ENCODE peak calls at places on chromosome 11, in five cellular contexts. I is SK-N-SH, R is right lobe of liver, L is esophagus squamous epithelium, O is heart right ventricle. S is an unnamed sample.
A peak's percentile ranks its signal among the peaks of the same experiment; 100 is the strongest.

GRCh38 chr11:100525635-100526034 is 161.5 kb upstream of the ARHGAP42 start:
- DNase-seq in I (no peak), R (no peak), L (no peak), O (no peak), S (no peak)

GRCh38 chr11:76336597-76336996 is 44.3 kb downstream of the THAP12 start:
- DNase-seq in I (no peak), R (no peak), L (no peak), O (no peak), S (no peak)

GRCh38 chr11:23767576-23767975 is 729.3 kb upstream of the LUZP2 start:
- DNase-seq in I (no peak), R (no peak), L (no peak), O (no peak), S (no peak)

GRCh38 chr11:1926156-1927031 is 6.9 kb downstream of the TNNT3 start:
- DNase-seq in I (peak; percentile 38), R (no peak), L (no peak), O (no peak), S (peak; percentile 66)

GRCh38 chr11:117633186-117633585 is 163.8 kb downstream of the DSCAML1 start:
- DNase-seq in I (no peak), R (no peak), L (no peak), O (no peak), S (no peak)

GRCh38 chr11:83881428-83881827 is 595.3 kb upstream of the CCDC90B start:
- DNase-seq in I (peak; percentile 4), R (no peak), L (no peak), O (no peak), S (no peak)

GRCh38 chr11:77522215-77522614 is 48.3 kb upstream of the PAK1 start:
- DNase-seq in I (no peak), R (no peak), L (no peak), O (no peak), S (no peak)

GRCh38 chr11:30414283-30414682 is 91.4 kb downstream of the ARL14EP start:
- DNase-seq in I (no peak), R (no peak), L (no peak), O (no peak), S (no peak)

GRCh38 chr11:76228122-76229000 is 22.1 kb upstream of the WNT11 start:
- DNase-seq in I (no peak), R (peak; percentile 80), L (no peak), O (no peak), S (no peak)

GRCh38 chr11:74020537-74020936 is 11.7 kb upstream of the UCP3 start:
- DNase-seq in I (no peak), R (no peak), L (no peak), O (no peak), S (no peak)

GRCh38 chr11:134270250-134270714 is 5.9 kb upstream of the GLB1L3 start:
- DNase-seq in I (peak; percentile 56), R (no peak), L (no peak), O (no peak), S (no peak)

GRCh38 chr11:27437824-27438594 is 34.6 kb downstream of the LGR4 start:
- DNase-seq in I (no peak), R (no peak), L (no peak), O (no peak), S (no peak)

GRCh38 chr11:112279901-112280267 is 19.2 kb upstream of the PLET1 start:
- DNase-seq in I (peak; percentile 84), R (peak; percentile 76), L (no peak), O (peak; percentile 68), S (peak; percentile 83)

GRCh38 chr11:130908770-130909625 is 7.3 kb downstream of the SNX19 start:
- DNase-seq in I (no peak), R (no peak), L (no peak), O (no peak), S (no peak)

GRCh38 chr11:20207781-20208621 is 47.7 kb upstream of the DBX1 start:
- DNase-seq in I (no peak), R (no peak), L (no peak), O (no peak), S (no peak)

GRCh38 chr11:74678591-74679512 is 52.4 kb downstream of the CHRDL2 start:
- DNase-seq in I (no peak), R (peak; percentile 26), L (no peak), O (peak; percentile 26), S (no peak)

GRCh38 chr11:96607890-96608558 is 218.2 kb downstream of the JRKL start:
- DNase-seq in I (no peak), R (no peak), L (no peak), O (no peak), S (no peak)

GRCh38 chr11:1117970-1118369 is 39.8 kb upstream of the MUC5AC start:
- DNase-seq in I (peak; percentile 18), R (peak; percentile 39), L (no peak), O (no peak), S (peak; percentile 48)

GRCh38 chr11:124329787-124330478 is 9.9 kb upstream of the OR8D2 start:
- DNase-seq in I (no peak), R (no peak), L (no peak), O (no peak), S (no peak)

GRCh38 chr11:108635106-108635505 is 29.8 kb upstream of the DDX10 start:
- DNase-seq in I (no peak), R (no peak), L (no peak), O (no peak), S (no peak)

GRCh38 chr11:80844110-80844509 is 1403.3 kb upstream of the TENM4 start:
- DNase-seq in I (no peak), R (no peak), L (no peak), O (no peak), S (no peak)

GRCh38 chr11:94767701-94768601 is at the start of gene AMOTL1:
- DNase-seq in I (peak; percentile 94), R (peak; percentile 90), L (peak; percentile 4), O (peak; percentile 90), S (peak; percentile 98)

GRCh38 chr11:5420993-5421392 is 918 bp upstream of the OR51Q1 start:
- DNase-seq in I (no peak), R (no peak), L (no peak), O (no peak), S (no peak)

GRCh38 chr11:134529212-134530096 is 117.4 kb upstream of the B3GAT1 start:
- DNase-seq in I (no peak), R (peak; percentile 28), L (no peak), O (peak; percentile 2), S (peak; percentile 69)

GRCh38 chr11:43765194-43765593 is 84.7 kb downstream of the HSD17B12 start:
- DNase-seq in I (no peak), R (no peak), L (no peak), O (no peak), S (no peak)

GRCh38 chr11:120801801-120802689 is 221.9 kb upstream of the TBCEL start:
- DNase-seq in I (peak; percentile 83), R (peak; percentile 68), L (no peak), O (peak; percentile 47), S (peak; percentile 84)

GRCh38 chr11:119547511-119547910 is 124.5 kb upstream of the THY1 start:
- DNase-seq in I (no peak), R (no peak), L (no peak), O (no peak), S (no peak)

GRCh38 chr11:84140386-84141169 is 854.4 kb upstream of the CCDC90B start:
- DNase-seq in I (no peak), R (no peak), L (no peak), O (no peak), S (no peak)

GRCh38 chr11:120217941-120218694 is 7.3 kb downstream of the OAF start:
- DNase-seq in I (no peak), R (peak; percentile 67), L (no peak), O (no peak), S (no peak)

GRCh38 chr11:131246156-131246555 is 124.3 kb upstream of the NTM start:
- DNase-seq in I (no peak), R (no peak), L (no peak), O (no peak), S (no peak)

GRCh38 chr11:3969613-3970012 is 114.1 kb downstream of the STIM1 start:
- DNase-seq in I (no peak), R (no peak), L (no peak), O (no peak), S (no peak)

GRCh38 chr11:61727401-61727811 is 25.0 kb upstream of the MYRF start:
- DNase-seq in I (no peak), R (no peak), L (no peak), O (no peak), S (no peak)
- H3K27ac ChIP-seq in I (no peak overlapping the region), R (no peak overlapping the region), L (no peak overlapping the region), O (no peak overlapping the region), S (no peak overlapping the region)

DNA sequence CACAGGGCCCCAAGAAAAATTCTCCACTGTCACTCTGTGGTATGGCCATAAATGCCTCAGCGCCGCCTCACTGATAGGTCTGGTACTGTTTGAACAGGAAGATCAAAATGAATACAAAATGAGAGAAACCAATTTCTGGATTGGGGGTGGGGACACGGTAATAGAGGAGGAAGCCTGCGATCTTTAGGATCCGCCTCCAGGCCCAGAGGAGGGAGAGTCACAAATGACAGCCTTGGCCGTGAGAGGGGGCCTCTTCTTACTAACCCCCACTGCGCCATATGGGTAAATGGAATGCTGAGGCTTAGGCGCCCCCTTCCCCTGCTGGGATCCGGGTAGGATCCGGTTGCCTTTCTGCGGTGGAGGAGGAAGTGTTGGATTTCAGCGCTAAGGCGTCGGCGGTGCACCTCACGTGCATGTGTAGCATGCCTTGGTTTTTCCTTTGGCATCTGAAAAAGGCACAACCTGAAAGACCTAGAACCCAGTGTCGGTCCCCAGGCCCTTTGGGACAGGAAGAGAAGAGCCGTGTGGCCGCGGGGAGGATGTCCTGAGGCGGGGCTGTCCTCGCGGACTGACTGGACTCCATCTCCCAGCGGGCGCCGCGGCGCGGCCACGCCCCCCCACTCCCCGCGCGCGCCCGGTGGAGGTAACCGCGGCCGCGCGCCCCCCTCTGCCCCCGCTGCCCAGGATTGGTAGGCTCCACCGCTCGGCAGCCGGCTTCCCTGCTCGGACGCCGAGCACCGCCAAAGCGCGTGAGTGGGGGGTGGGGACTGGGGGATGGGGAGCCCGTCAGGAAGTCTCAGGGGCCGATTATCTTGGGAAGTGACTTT is 718 bp upstream of the MADD start:
- DNase-seq in I (peak; percentile 98), R (peak; percentile 93), L (peak; percentile 43), O (peak; percentile 90), S (peak; percentile 93)
- H3K4me1 ChIP-seq in I (peaks cover 34% of the 10 kb centered on the region), R (peaks cover 14% of the 10 kb centered on the region), L (peaks cover 8% of the 10 kb centered on the region), O (peaks cover 43% of the 10 kb centered on the region), S (no peaks in the 10 kb centered on the region)

DNA sequence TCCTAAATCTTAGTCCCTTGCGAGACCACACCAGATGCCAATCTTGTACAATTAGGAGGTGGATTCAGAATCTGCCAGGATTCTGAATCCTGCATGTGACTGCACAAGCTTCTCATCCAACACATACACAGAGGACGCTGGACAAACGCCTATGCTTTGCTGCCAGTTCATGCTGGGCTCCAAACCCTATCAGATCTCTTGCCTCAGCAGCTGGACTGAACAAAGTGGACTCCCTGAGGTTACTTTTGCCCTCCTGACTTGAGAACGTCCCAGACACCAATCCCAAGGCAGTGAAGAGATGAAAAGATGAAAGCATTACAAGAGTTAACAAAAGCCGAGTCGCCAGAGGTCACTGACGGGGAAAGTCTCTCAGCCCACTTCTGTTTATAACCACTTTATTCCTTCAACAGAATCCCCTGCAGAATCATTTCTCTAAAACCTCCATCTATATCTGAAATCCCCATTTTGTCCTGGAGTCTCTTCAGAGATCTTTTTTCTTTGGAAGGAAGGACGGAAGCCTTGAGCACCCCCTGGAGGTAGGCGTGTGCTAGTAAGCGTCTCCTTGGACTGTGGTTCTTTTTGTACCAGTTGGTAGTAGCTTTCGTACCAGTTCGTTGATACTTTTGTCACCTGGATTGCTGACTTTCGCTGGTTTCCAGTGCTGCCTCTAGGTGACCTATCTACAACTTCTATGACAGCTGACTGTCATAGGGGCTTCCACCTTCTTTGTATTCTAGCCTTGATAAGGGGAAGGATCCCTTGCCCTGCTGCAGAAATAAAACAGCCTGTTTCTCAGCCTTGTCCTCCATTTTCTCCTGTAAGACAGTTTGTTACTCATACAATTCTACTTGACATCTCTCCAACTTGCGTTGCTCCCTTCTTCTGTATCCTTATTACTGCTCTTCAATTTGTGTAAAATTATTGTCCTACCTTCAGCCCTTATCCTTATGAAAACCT is 26.1 kb upstream of the EED start:
- DNase-seq in I (peak; percentile 70), R (peak; percentile 73), L (no peak), O (peak; percentile 77), S (peak; percentile 78)
- H3K27ac ChIP-seq in I (no peak overlapping the region), R (no peak overlapping the region), L (no peak overlapping the region), O (no peak overlapping the region), S (no peak overlapping the region)

GRCh38 chr11:35151241-35151640 is 12.3 kb downstream of the CD44 start:
- DNase-seq in I (no peak), R (no peak), L (no peak), O (no peak), S (no peak)
- H3K4me1 ChIP-seq in I (no peaks in the 10 kb centered on the region), R (no peaks in the 10 kb centered on the region), L (peaks cover 12% of the 10 kb centered on the region), O (peaks cover under 1% of the 10 kb centered on the region), S (peaks cover 11% of the 10 kb centered on the region)